ENCODE peak calls at places on chromosomes 5 and 9, in nine cellular contexts. S is neural progenitor cell, Q is endothelial cell of umbilical vein, P is left ventricle myocardium inferior, U is ovary, Y is stomach, A is A549, I is uterus, H is colonic mucosa. N is an unnamed sample. For H3K9me3, the result is how much of the 10 kb centered on the place peaks cover.

GRCh38 chr5:39599721-39600431 is 175.1 kb upstream of the DAB2 start:
- DNase-seq in S (peak), Q (peak), P (no peak), U (no peak), Y (no peak), A (peak), I (no peak), H (no peak), N (no peak)

GRCh38 chr5:39080597-39081204 is 6.5 kb upstream of the RICTOR start:
- DNase-seq in S (peak), Q (peak), P (no peak), U (peak), Y (peak), A (peak), I (peak), H (peak), N (peak)

GRCh38 chr5:90875456-90875855 is 316.9 kb downstream of the ADGRV1 start:
- DNase-seq in S (no peak), Q (no peak), P (no peak), U (no peak), Y (no peak), A (no peak), I (no peak), H (no peak), N (no peak)

GRCh38 chr5:109650451-109650850 is 39.3 kb upstream of the MAN2A1 start:
- DNase-seq in S (no peak), Q (no peak), P (no peak), U (no peak), Y (no peak), A (no peak), I (no peak), H (no peak), N (no peak)

GRCh38 chr9:69898714-69899209 is 78.1 kb downstream of the CFAP95 start:
- DNase-seq in S (no peak), Q (peak), P (no peak), U (no peak), Y (no peak), A (peak), I (no peak), H (no peak), N (no peak)

GRCh38 chr5:1316941-1317340 is 22.1 kb upstream of the TERT start:
- DNase-seq in S (no peak), Q (no peak), P (no peak), U (no peak), Y (no peak), A (no peak), I (no peak), H (no peak), N (no peak)

GRCh38 chr5:150469718-150470470 is 20.4 kb upstream of the RPS14 start:
- DNase-seq in S (no peak), Q (peak), P (no peak), U (no peak), Y (no peak), A (peak), I (no peak), H (no peak), N (no peak)

GRCh38 chr5:135059000-135059923 is 25.2 kb upstream of the PITX1 start:
- DNase-seq in S (no peak), Q (no peak), P (no peak), U (no peak), Y (no peak), A (no peak), I (no peak), H (no peak), N (peak)

GRCh38 chr9:77156646-77157371 is 20.5 kb upstream of the VPS13A start:
- DNase-seq in S (no peak), Q (peak), P (no peak), U (no peak), Y (no peak), A (no peak), I (no peak), H (no peak), N (no peak)

GRCh38 chr5:53479045-53479655 is 1.3 kb upstream of the FST start:
- DNase-seq in S (peak), Q (peak), P (no peak), U (no peak), Y (no peak), A (no peak), I (no peak), H (no peak), N (no peak)

GRCh38 chr5:163565931-163566608 is 60.7 kb downstream of the MAT2B start:
- DNase-seq in S (peak), Q (peak), P (no peak), U (no peak), Y (peak), A (peak), I (no peak), H (peak), N (no peak)

GRCh38 chr9:125405938-125406811 is 144.5 kb downstream of the GAPVD1 start:
- DNase-seq in S (no peak), Q (no peak), P (no peak), U (no peak), Y (no peak), A (no peak), I (no peak), H (no peak), N (no peak)

GRCh38 chr9:109716631-109717030 is 63.4 kb upstream of the PALM2AKAP2 start:
- DNase-seq in S (no peak), Q (no peak), P (no peak), U (no peak), Y (no peak), A (no peak), I (no peak), H (no peak), N (no peak)

GRCh38 chr9:129860653-129861446 is 25.6 kb downstream of the USP20 start:
- DNase-seq in S (no peak), Q (no peak), P (no peak), U (no peak), Y (no peak), A (no peak), I (no peak), H (no peak), N (no peak)

GRCh38 chr5:128290152-128290858 is 206.7 kb downstream of the SLC12A2 start:
- DNase-seq in S (no peak), Q (no peak), P (no peak), U (no peak), Y (no peak), A (no peak), I (no peak), H (no peak), N (no peak)

GRCh38 chr5:120778491-120779293 is 314.6 kb downstream of the PRR16 start:
- DNase-seq in S (no peak), Q (no peak), P (no peak), U (no peak), Y (no peak), A (no peak), I (no peak), H (no peak), N (no peak)

GRCh38 chr5:154593091-154593490 is 115.1 kb upstream of the HAND1 start:
- DNase-seq in S (no peak), Q (no peak), P (no peak), U (no peak), Y (no peak), A (no peak), I (no peak), H (no peak), N (no peak)

GRCh38 chr5:140795259-140795641 is 598 bp downstream of the PCDHA2 start:
- DNase-seq in S (peak), Q (no peak), P (no peak), U (no peak), Y (no peak), A (peak), I (no peak), H (no peak), N (peak)
- TF ChIP-seq CTCF in S (peak), Q (no peak), P (peak), U (no peak), Y (no peak), A (no peak), I (no peak), H (no peak), N (peak)

GRCh38 chr9:131404581-131404980 is 10.7 kb downstream of the PRRC2B start:
- DNase-seq in S (no peak), Q (no peak), P (no peak), U (no peak), Y (no peak), A (no peak), I (no peak), H (no peak), N (no peak)

GRCh38 chr9:131405858-131406566 is 12.1 kb downstream of the PRRC2B start:
- DNase-seq in S (no peak), Q (no peak), P (peak), U (no peak), Y (no peak), A (no peak), I (no peak), H (no peak), N (no peak)

GRCh38 chr9:131406567-131407436 is 12.9 kb downstream of the PRRC2B start:
- DNase-seq in S (no peak), Q (peak), P (no peak), U (no peak), Y (no peak), A (no peak), I (no peak), H (no peak), N (no peak)

GRCh38 chr9:131404987-131405386 is 11.1 kb downstream of the PRRC2B start:
- DNase-seq in S (no peak), Q (no peak), P (no peak), U (no peak), Y (no peak), A (no peak), I (no peak), H (no peak), N (no peak)

DNA sequence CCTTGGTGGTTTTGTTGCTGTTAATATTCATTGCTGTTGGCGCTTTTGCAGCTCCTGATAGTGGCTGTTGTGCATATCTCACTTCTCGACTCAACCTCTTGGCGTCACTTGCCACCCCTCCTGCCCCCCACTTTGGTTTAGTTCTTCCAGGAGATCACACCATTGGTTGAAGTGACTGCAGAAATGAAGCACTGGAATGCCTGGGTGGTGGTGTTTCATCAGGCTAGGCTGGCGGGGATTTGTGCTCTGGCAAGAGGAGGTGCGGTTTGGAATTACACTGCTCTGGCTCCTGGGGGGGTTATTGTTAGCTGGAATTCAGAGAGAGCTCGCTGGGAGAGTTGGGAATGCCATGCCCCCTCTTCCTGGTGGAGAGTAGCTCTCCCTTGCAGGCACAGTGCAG is 11.5 kb downstream of the PRRC2B start:
- DNase-seq in S (peak), Q (no peak), P (peak), U (no peak), Y (no peak), A (no peak), I (no peak), H (no peak), N (no peak)
- H3K4me3 ChIP-seq in S (peak), Q (no peak), P (peak), U (no peak), Y (no peak), A (no peak), I (peak), H (no peak), N (no peak)

GRCh38 chr9:21491742-21492141 is 9.6 kb upstream of the IFNE start:
- DNase-seq in S (no peak), Q (peak), P (no peak), U (no peak), Y (no peak), A (no peak), I (no peak), H (no peak), N (no peak)
- H3K9me3 ChIP-seq in S (under half), Q (under half), P (under half), U (under half), Y (under half), A (under half), I (under half), H (under half), N (under half)

GRCh38 chr5:113518884-113519283 is 5.4 kb downstream of the YTHDC2 start:
- DNase-seq in S (no peak), Q (no peak), P (no peak), U (no peak), Y (no peak), A (no peak), I (no peak), H (no peak), N (no peak)
- TF ChIP-seq CTCF in S (no peak), Q (no peak), P (no peak), U (no peak), Y (no peak), A (no peak), I (no peak), H (no peak), N (no peak)

GRCh38 chr5:175696139-175696854 is 38.4 kb downstream of the HRH2 start:
- DNase-seq in S (peak), Q (no peak), P (peak), U (no peak), Y (peak), A (peak), I (peak), H (peak), N (peak)
- H3K4me3 ChIP-seq in S (no peak), Q (no peak), P (no peak), U (no peak), Y (no peak), A (no peak), I (no peak), H (no peak), N (no peak)

DNA sequence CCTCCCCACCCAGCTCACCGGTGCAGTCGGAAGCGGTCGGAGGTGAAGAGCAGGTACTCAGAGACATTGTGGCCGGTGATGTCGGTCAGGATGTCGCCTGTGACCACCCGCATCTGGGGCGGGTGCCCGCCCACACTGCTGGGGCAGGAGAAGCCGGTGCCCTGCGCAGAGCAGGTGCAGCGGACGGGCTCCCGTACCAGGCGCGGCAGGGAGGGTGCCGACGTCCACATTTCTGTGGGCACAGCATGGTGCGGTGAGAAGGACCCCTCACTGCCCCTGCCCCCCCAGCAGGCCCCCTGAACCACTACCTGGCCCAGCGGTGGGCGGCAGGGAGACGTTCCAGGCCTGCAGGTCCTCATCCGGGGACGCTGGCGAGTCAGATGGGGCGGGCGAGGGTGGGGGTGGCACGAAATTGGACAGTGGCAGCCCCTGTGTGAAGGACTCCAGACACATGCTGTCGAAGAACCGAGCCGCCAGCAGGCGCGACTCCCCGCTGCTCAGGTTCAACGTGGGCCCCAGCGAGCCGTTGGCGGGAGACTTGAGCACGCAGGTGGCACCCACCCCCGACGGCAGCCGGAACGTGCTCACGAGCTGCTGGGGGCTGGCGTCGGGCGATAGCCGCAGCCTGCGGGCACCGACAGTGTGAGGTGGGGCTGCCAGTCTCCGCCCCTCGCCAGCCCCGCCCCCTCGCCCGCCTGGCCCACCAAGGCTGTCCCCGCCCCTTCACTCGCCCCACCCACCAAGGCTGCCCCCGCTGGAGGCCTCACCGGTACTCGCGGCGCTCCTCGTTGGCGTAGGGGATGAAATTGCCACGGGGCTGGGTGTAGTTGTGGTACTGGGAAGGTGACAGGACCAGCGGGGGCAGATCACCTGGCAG is 15.1 kb downstream of the ABCA2 start:
- DNase-seq in S (no peak), Q (no peak), P (no peak), U (no peak), Y (no peak), A (no peak), I (no peak), H (no peak), N (no peak)
- H3K9me3 ChIP-seq in S (under half), Q (under half), P (under half), U (under half), Y (under half), A (under half), I (under half), H (under half), N (under half)

GRCh38 chr9:29697011-29697410 is 2123.7 kb upstream of the C9orf72 start:
- DNase-seq in S (no peak), Q (no peak), P (no peak), U (no peak), Y (no peak), A (no peak), I (no peak), H (no peak), N (no peak)

GRCh38 chr9:29691145-29691544 is 2117.9 kb upstream of the C9orf72 start:
- DNase-seq in S (no peak), Q (no peak), P (no peak), U (no peak), Y (no peak), A (no peak), I (no peak), H (no peak), N (no peak)

DNA sequence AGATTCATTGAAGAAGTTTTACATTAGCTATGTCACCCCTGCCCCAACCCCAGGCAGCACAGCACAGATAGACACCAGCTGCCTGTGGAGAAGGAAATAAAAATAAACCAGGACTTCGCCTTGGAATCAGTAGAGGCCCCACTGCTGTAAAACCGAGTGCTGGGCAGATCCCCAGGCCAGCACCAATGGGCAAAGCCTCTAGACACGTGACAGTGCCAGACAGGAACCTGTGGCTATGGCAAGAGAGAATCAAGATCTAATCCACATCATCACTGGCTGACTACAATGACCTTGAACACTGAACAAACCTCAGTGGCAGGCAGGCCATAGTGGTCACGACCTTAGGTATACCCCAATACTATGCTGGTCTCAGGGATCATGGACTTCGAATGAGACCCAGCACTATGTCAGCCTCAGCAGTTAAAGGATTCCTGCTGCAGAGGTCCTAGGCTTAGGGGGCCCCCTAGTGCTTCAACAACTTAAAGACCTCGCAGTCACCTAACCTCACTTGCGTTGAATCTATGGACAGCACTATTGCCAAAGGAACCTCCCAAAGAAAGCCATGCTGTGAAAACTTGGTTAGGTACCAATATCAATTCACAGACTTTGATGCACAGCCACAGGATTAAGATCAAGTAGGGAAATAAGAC is 2118.6 kb upstream of the C9orf72 start:
- DNase-seq in S (peak), Q (no peak), P (no peak), U (no peak), Y (no peak), A (peak), I (no peak), H (no peak), N (peak)
- TF ChIP-seq CTCF in S (peak), Q (no peak), P (no peak), U (no peak), Y (peak), A (peak), I (no peak), H (no peak), N (peak)

GRCh38 chr9:131543141-131543540 is 2.2 kb upstream of the PRRT1B start:
- DNase-seq in S (no peak), Q (no peak), P (no peak), U (no peak), Y (no peak), A (no peak), I (no peak), H (no peak), N (no peak)

GRCh38 chr9:131545786-131546335 is 538 bp downstream of the PRRT1B start:
- DNase-seq in S (no peak), Q (no peak), P (no peak), U (no peak), Y (no peak), A (no peak), I (no peak), H (peak), N (no peak)

GRCh38 chr9:131539223-131539923 is 6.0 kb upstream of the PRRT1B start:
- DNase-seq in S (no peak), Q (no peak), P (no peak), U (no peak), Y (no peak), A (no peak), I (no peak), H (no peak), N (no peak)

GRCh38 chr9:131546336-131547084 is 1.2 kb downstream of the PRRT1B start:
- DNase-seq in S (no peak), Q (peak), P (no peak), U (no peak), Y (peak), A (no peak), I (no peak), H (peak), N (peak)

DNA sequence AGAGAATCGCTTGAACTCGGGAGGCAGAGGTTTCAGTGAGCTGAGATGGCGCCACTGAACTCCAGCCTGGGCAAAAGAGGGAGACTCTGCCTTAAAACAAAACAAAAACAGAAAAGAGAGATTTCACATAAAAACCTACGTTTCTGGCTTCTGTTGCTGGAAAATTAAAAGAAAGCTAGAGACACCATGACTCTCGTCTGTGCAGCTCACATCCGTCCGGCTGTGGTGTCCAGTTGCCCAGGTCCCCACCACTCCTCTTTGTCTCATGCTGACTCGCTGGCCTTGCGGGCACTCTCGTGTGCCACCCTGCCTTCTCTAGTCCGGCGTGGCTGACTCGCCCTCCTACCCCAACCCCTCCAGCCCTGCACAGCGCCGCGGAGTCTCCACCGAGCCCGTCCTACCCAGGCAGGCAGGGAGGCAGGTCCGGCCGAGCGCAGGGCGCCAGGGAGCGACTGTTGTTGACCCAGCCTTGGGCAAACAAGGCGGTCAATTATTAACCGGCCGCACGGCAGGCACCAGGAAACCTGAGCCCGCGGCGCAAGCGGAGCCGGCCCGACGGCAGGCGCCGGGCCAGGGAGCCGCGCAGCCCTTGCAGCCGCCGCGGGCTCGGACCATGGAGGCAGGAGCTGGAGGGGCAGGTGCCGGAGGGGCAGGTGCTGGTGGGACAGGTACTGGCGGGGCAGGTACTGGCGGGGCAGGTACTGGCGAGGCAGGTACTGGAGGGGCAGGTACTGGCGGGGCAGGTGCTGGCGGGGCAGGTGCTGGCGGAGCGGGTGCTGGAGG is at the start of gene PRRT1B:
- DNase-seq in S (no peak), Q (no peak), P (no peak), U (no peak), Y (peak), A (peak), I (no peak), H (peak), N (no peak)
- H3K4me3 ChIP-seq in S (no peak), Q (no peak), P (peak), U (no peak), Y (peak), A (peak), I (no peak), H (peak), N (peak)

N was measured in BE2C.